ENCODE peak calls at places on chromosome 3, in five cellular contexts. T is GM19239, L is left ventricle myocardium inferior, H is NCI-H2029, P is cortex of kidney. B is an unnamed sample.

GRCh38 chr3:176359211-176359610 is 838.1 kb downstream of the TBL1XR1 start:
- DNase-seq in T (no peak), L (no peak), H (no peak), P (no peak), B (no peak)

GRCh38 chr3:103862415-103862814 is 1427.6 kb downstream of the ZPLD1 start:
- DNase-seq in T (no peak), L (no peak), H (no peak), P (no peak), B (no peak)

GRCh38 chr3:42497009-42497731 is 5.3 kb upstream of the VIPR1 start:
- DNase-seq in T (no peak), L (no peak), H (no peak), P (no peak), B (no peak)

GRCh38 chr3:111418388-111418787 is 123.6 kb upstream of the CD96 start:
- DNase-seq in T (no peak), L (no peak), H (no peak), P (no peak), B (no peak)

GRCh38 chr3:139523166-139523565 is 16.4 kb downstream of the RBP1 start:
- DNase-seq in T (no peak), L (no peak), H (no peak), P (no peak), B (no peak)

GRCh38 chr3:132347095-132347494 is 29.9 kb downstream of the ACP3 start:
- DNase-seq in T (no peak), L (no peak), H (peak; percentile 47), P (no peak), B (no peak)

GRCh38 chr3:150412599-150413069 is 4.5 kb downstream of the TSC22D2 start:
- DNase-seq in T (no peak), L (no peak), H (no peak), P (no peak), B (peak; percentile 19)

GRCh38 chr3:32335365-32336122 is 56.1 kb upstream of the CMTM7 start:
- DNase-seq in T (no peak), L (no peak), H (no peak), P (no peak), B (no peak)

GRCh38 chr3:16523778-16524177 is 10.3 kb upstream of the RFTN1 start:
- DNase-seq in T (no peak), L (no peak), H (no peak), P (no peak), B (no peak)

GRCh38 chr3:39278616-39278935 is 1.3 kb downstream of the CX3CR1 start:
- DNase-seq in T (no peak), L (no peak), H (no peak), P (no peak), B (no peak)

GRCh38 chr3:45496550-45496949 is 98.0 kb upstream of the LIMD1 start:
- DNase-seq in T (no peak), L (peak; percentile 39), H (no peak), P (no peak), B (no peak)

GRCh38 chr3:123641084-123641462 is 56.2 kb upstream of the HACD2 start:
- DNase-seq in T (no peak), L (no peak), H (no peak), P (no peak), B (no peak)

GRCh38 chr3:76245073-76245472 is 459.7 kb upstream of the ZNF717 start:
- DNase-seq in T (no peak), L (no peak), H (no peak), P (no peak), B (no peak)

GRCh38 chr3:126433496-126434263 is 39.0 kb downstream of the CFAP100 start:
- DNase-seq in T (no peak), L (peak; percentile 78), H (peak; percentile 28), P (no peak), B (no peak)

GRCh38 chr3:53754325-53754724 is 91.9 kb downstream of the CHDH start:
- DNase-seq in T (no peak), L (no peak), H (no peak), P (no peak), B (no peak)